ENCODE peak calls at places on chromosomes 16 and 17, in nine cellular contexts. One of them, this sample, is unnamed.

GRCh38 chr17:38672788-38673713 is 1.7 kb downstream of the EPOP start:
- DNase-seq in COR-L47: no peak
- DNase-seq in NCI-H460: no peak
- DNase-seq in stimulated activated CD4-positive, alpha-beta T cell treated with anti-CD3 and anti-CD28 coated beads, Interleukin-12 subunit alpha, Interleukin-12 subunit beta, amount 100 ng/mL, for 48 hours: no peak
- DNase-seq in epithelial cell of proximal tubule: no peak
- DNase-seq in lower lobe of right lung: no peak
- DNase-seq in Daoy: no peak
- DNase-seq in cardiac muscle cell: no peak
- DNase-seq in activated naive CD4-positive, alpha-beta T cell treated with anti-CD3 and anti-CD28 coated beads for 36 hours: no peak
- DNase-seq in this sample: no peak

GRCh38 chr17:11996722-11997146 is 541 bp downstream of the ZNF18 start:
- DNase-seq in activated naive CD4-positive, alpha-beta T cell treated with anti-CD3 and anti-CD28 coated beads for 36 hours: peak; percentile 47
- DNase-seq in Daoy: no peak
- DNase-seq in lower lobe of right lung: no peak
- DNase-seq in stimulated activated CD4-positive, alpha-beta T cell treated with anti-CD3 and anti-CD28 coated beads, Interleukin-12 subunit alpha, Interleukin-12 subunit beta, amount 100 ng/mL, for 48 hours: no peak
- DNase-seq in epithelial cell of proximal tubule: no peak
- DNase-seq in NCI-H460: peak; percentile 29
- DNase-seq in cardiac muscle cell: peak; percentile 37
- DNase-seq in COR-L47: no peak
- DNase-seq in this sample: no peak

GRCh38 chr17:82449136-82449882 is 1.2 kb downstream of the CYBC1 start:
- DNase-seq in epithelial cell of proximal tubule: no peak
- DNase-seq in activated naive CD4-positive, alpha-beta T cell treated with anti-CD3 and anti-CD28 coated beads for 36 hours: peak; percentile 87
- DNase-seq in NCI-H460: no peak
- DNase-seq in Daoy: no peak
- DNase-seq in stimulated activated CD4-positive, alpha-beta T cell treated with anti-CD3 and anti-CD28 coated beads, Interleukin-12 subunit alpha, Interleukin-12 subunit beta, amount 100 ng/mL, for 48 hours: peak; percentile 44
- DNase-seq in cardiac muscle cell: no peak
- DNase-seq in COR-L47: no peak
- DNase-seq in lower lobe of right lung: no peak
- DNase-seq in this sample: no peak

GRCh38 chr16:66996324-66996982 is 8.1 kb downstream of the CES4A start:
- DNase-seq in stimulated activated CD4-positive, alpha-beta T cell treated with anti-CD3 and anti-CD28 coated beads, Interleukin-12 subunit alpha, Interleukin-12 subunit beta, amount 100 ng/mL, for 48 hours: no peak
- DNase-seq in lower lobe of right lung: no peak
- DNase-seq in COR-L47: no peak
- DNase-seq in cardiac muscle cell: peak; percentile 83
- DNase-seq in epithelial cell of proximal tubule: peak; percentile 93
- DNase-seq in Daoy: no peak
- DNase-seq in activated naive CD4-positive, alpha-beta T cell treated with anti-CD3 and anti-CD28 coated beads for 36 hours: no peak
- DNase-seq in NCI-H460: no peak
- DNase-seq in this sample: no peak

GRCh38 chr17:28574536-28574935 is 2.2 kb downstream of the ALDOC start:
- DNase-seq in activated naive CD4-positive, alpha-beta T cell treated with anti-CD3 and anti-CD28 coated beads for 36 hours: peak; percentile 13
- DNase-seq in stimulated activated CD4-positive, alpha-beta T cell treated with anti-CD3 and anti-CD28 coated beads, Interleukin-12 subunit alpha, Interleukin-12 subunit beta, amount 100 ng/mL, for 48 hours: no peak
- DNase-seq in epithelial cell of proximal tubule: no peak
- DNase-seq in Daoy: no peak
- DNase-seq in COR-L47: no peak
- DNase-seq in cardiac muscle cell: no peak
- DNase-seq in lower lobe of right lung: no peak
- DNase-seq in NCI-H460: no peak
- DNase-seq in this sample: no peak

GRCh38 chr16:56279132-56279531 is 87.8 kb downstream of the GNAO1 start:
- DNase-seq in lower lobe of right lung: no peak
- DNase-seq in NCI-H460: no peak
- DNase-seq in stimulated activated CD4-positive, alpha-beta T cell treated with anti-CD3 and anti-CD28 coated beads, Interleukin-12 subunit alpha, Interleukin-12 subunit beta, amount 100 ng/mL, for 48 hours: peak; percentile 28
- DNase-seq in activated naive CD4-positive, alpha-beta T cell treated with anti-CD3 and anti-CD28 coated beads for 36 hours: peak; percentile 73
- DNase-seq in COR-L47: no peak
- DNase-seq in epithelial cell of proximal tubule: no peak
- DNase-seq in Daoy: no peak
- DNase-seq in cardiac muscle cell: no peak
- DNase-seq in this sample: no peak

GRCh38 chr17:6623941-6624340 is 16.6 kb downstream of the KIAA0753 start:
- DNase-seq in stimulated activated CD4-positive, alpha-beta T cell treated with anti-CD3 and anti-CD28 coated beads, Interleukin-12 subunit alpha, Interleukin-12 subunit beta, amount 100 ng/mL, for 48 hours: no peak
- DNase-seq in activated naive CD4-positive, alpha-beta T cell treated with anti-CD3 and anti-CD28 coated beads for 36 hours: no peak
- DNase-seq in COR-L47: no peak
- DNase-seq in Daoy: no peak
- DNase-seq in lower lobe of right lung: no peak
- DNase-seq in cardiac muscle cell: no peak
- DNase-seq in epithelial cell of proximal tubule: no peak
- DNase-seq in NCI-H460: no peak
- DNase-seq in this sample: no peak

GRCh38 chr16:495127-495748 is 32.3 kb upstream of the CAPN15 start:
- DNase-seq in epithelial cell of proximal tubule: no peak
- DNase-seq in activated naive CD4-positive, alpha-beta T cell treated with anti-CD3 and anti-CD28 coated beads for 36 hours: peak; percentile 30
- DNase-seq in cardiac muscle cell: peak; percentile 59
- DNase-seq in Daoy: peak; percentile 34
- DNase-seq in NCI-H460: peak; percentile 22
- DNase-seq in COR-L47: peak; percentile 28
- DNase-seq in lower lobe of right lung: no peak
- DNase-seq in stimulated activated CD4-positive, alpha-beta T cell treated with anti-CD3 and anti-CD28 coated beads, Interleukin-12 subunit alpha, Interleukin-12 subunit beta, amount 100 ng/mL, for 48 hours: no peak
- DNase-seq in this sample: no peak

GRCh38 chr17:8939496-8940334 is 25.8 kb downstream of the PIK3R5 start:
- DNase-seq in Daoy: no peak
- DNase-seq in stimulated activated CD4-positive, alpha-beta T cell treated with anti-CD3 and anti-CD28 coated beads, Interleukin-12 subunit alpha, Interleukin-12 subunit beta, amount 100 ng/mL, for 48 hours: no peak
- DNase-seq in cardiac muscle cell: no peak
- DNase-seq in COR-L47: no peak
- DNase-seq in activated naive CD4-positive, alpha-beta T cell treated with anti-CD3 and anti-CD28 coated beads for 36 hours: peak; percentile 80
- DNase-seq in lower lobe of right lung: no peak
- DNase-seq in NCI-H460: no peak
- DNase-seq in epithelial cell of proximal tubule: no peak
- DNase-seq in this sample: no peak

GRCh38 chr17:50660042-50660886 is 25.6 kb downstream of the ABCC3 start:
- DNase-seq in Daoy: peak; percentile 56
- DNase-seq in cardiac muscle cell: peak; percentile 58
- DNase-seq in COR-L47: peak; percentile 16
- DNase-seq in stimulated activated CD4-positive, alpha-beta T cell treated with anti-CD3 and anti-CD28 coated beads, Interleukin-12 subunit alpha, Interleukin-12 subunit beta, amount 100 ng/mL, for 48 hours: no peak
- DNase-seq in epithelial cell of proximal tubule: no peak
- DNase-seq in lower lobe of right lung: no peak
- DNase-seq in NCI-H460: no peak
- DNase-seq in activated naive CD4-positive, alpha-beta T cell treated with anti-CD3 and anti-CD28 coated beads for 36 hours: no peak
- DNase-seq in this sample: no peak

GRCh38 chr17:42809250-42809649 is 10.6 kb downstream of the CNTD1 start:
- DNase-seq in activated naive CD4-positive, alpha-beta T cell treated with anti-CD3 and anti-CD28 coated beads for 36 hours: no peak
- DNase-seq in COR-L47: no peak
- DNase-seq in epithelial cell of proximal tubule: no peak
- DNase-seq in stimulated activated CD4-positive, alpha-beta T cell treated with anti-CD3 and anti-CD28 coated beads, Interleukin-12 subunit alpha, Interleukin-12 subunit beta, amount 100 ng/mL, for 48 hours: no peak
- DNase-seq in cardiac muscle cell: peak; percentile 85
- DNase-seq in Daoy: no peak
- DNase-seq in NCI-H460: no peak
- DNase-seq in lower lobe of right lung: no peak
- DNase-seq in this sample: no peak

GRCh38 chr17:77840576-77841160 is 117.8 kb upstream of the TNRC6C start:
- DNase-seq in activated naive CD4-positive, alpha-beta T cell treated with anti-CD3 and anti-CD28 coated beads for 36 hours: no peak
- DNase-seq in epithelial cell of proximal tubule: no peak
- DNase-seq in stimulated activated CD4-positive, alpha-beta T cell treated with anti-CD3 and anti-CD28 coated beads, Interleukin-12 subunit alpha, Interleukin-12 subunit beta, amount 100 ng/mL, for 48 hours: no peak
- DNase-seq in cardiac muscle cell: no peak
- DNase-seq in NCI-H460: no peak
- DNase-seq in COR-L47: no peak
- DNase-seq in Daoy: no peak
- DNase-seq in lower lobe of right lung: no peak
- DNase-seq in this sample: no peak

This sample was measured in Right ventricle myocardium inferior.